ENCODE peak calls at places on chromosomes 1 and 21, in five cellular contexts. Q, N, P, V and U are unnamed samples.
A peak's percentile ranks its signal among the peaks of the same experiment; 100 is the strongest.

GRCh38 chr1:99590578-99591209 is 55.2 kb upstream of the PALMD start:
- DNase-seq in Q (no peak), V (no peak), P (no peak), N (no peak), U (peak; percentile 94)

GRCh38 chr1:159825564-159825963 is 1.1 kb upstream of the SLAMF8 start:
- DNase-seq in P (no peak), N (no peak), Q (no peak), V (peak; percentile 11), U (no peak)

GRCh38 chr21:29716753-29717152 is 223.0 kb downstream of the GRIK1 start:
- DNase-seq in V (no peak), Q (no peak), P (no peak), N (no peak), U (no peak)

GRCh38 chr1:24513691-24514090 is 11.1 kb downstream of the RCAN3 start:
- DNase-seq in Q (no peak), P (no peak), N (no peak), V (no peak), U (no peak)

GRCh38 chr1:90339822-90340221 is 344.9 kb downstream of the ZNF326 start:
- DNase-seq in V (no peak), P (no peak), Q (no peak), N (no peak), U (no peak)

GRCh38 chr1:63632110-63632509 is 38.9 kb downstream of the PGM1 start:
- DNase-seq in N (no peak), P (no peak), Q (no peak), V (peak; percentile 19), U (no peak)

GRCh38 chr1:51535006-51535592 is 16.0 kb upstream of the EPS15 start:
- DNase-seq in P (no peak), Q (peak; percentile 36), N (peak; percentile 48), V (peak; percentile 61), U (peak; percentile 47)

GRCh38 chr1:66446261-66447001 is 87.5 kb upstream of the SGIP1 start:
- DNase-seq in P (peak; percentile 13), Q (no peak), V (peak; percentile 81), N (peak; percentile 72), U (peak; percentile 63)

GRCh38 chr1:27868932-27869718 is 3.2 kb upstream of the THEMIS2 start:
- DNase-seq in V (peak; percentile 96), P (peak; percentile 38), Q (no peak), N (no peak), U (no peak)

GRCh38 chr1:119220980-119221379 is 80.5 kb upstream of the WARS2 start:
- DNase-seq in V (no peak), P (no peak), N (no peak), Q (no peak), U (no peak)

GRCh38 chr1:232868793-232869491 is 63.7 kb downstream of the MAP10 start:
- DNase-seq in V (no peak), P (no peak), Q (peak; percentile 51), N (peak; percentile 9), U (peak; percentile 77)

GRCh38 chr1:40748841-40749718 is 34.5 kb upstream of the KCNQ4 start:
- DNase-seq in N (no peak), P (no peak), V (no peak), Q (no peak), U (no peak)

GRCh38 chr1:182687361-182687760 is 3.0 kb upstream of the RGS8 start:
- DNase-seq in P (no peak), N (no peak), Q (peak; percentile 45), V (no peak), U (no peak)

GRCh38 chr1:228964178-228964819 is 229.0 kb downstream of the RHOU start:
- DNase-seq in Q (no peak), V (no peak), P (no peak), N (no peak), U (peak; percentile 80)

GRCh38 chr1:185562623-185563359 is 171.4 kb upstream of the HMCN1 start:
- DNase-seq in N (no peak), Q (no peak), V (no peak), P (no peak), U (no peak)

GRCh38 chr1:24920155-24920925 is 9.7 kb downstream of the RUNX3 start:
- DNase-seq in V (peak; percentile 94), N (no peak), P (no peak), Q (no peak), U (no peak)

GRCh38 chr1:56331892-56332567 is 247.3 kb downstream of the PLPP3 start:
- DNase-seq in Q (no peak), V (no peak), P (no peak), N (peak; percentile 67), U (peak; percentile 55)

GRCh38 chr1:161994153-161994814 is 29.4 kb downstream of the OLFML2B start:
- DNase-seq in V (no peak), P (no peak), N (no peak), Q (no peak), U (no peak)